ENCODE peak calls at places on chromosome 9, in ten cellular contexts. V is HuH-7; Z is activated CD4-positive, alpha-beta T cell treated with anti-CD3 and anti-CD28 coated beads, Interleukin-2, amount 10 ng/mL, durations not matched to agents 7 days and 5 days; H is stomach; M is ovary; L is foreskin keratinocyte; I is cardiac muscle cell; S is amniotic stem cell; G is activated naive CD8-positive, alpha-beta T cell treated with anti-CD3 and anti-CD28 coated beads for 36 hours; B is mesendoderm. T is an unnamed sample.

GRCh38 chr9:133429641-133430161 is 7.5 kb downstream of the ADAMTS13 start:
- DNase-seq in V (peak), Z (no peak), H (peak), M (no peak), L (no peak), I (peak), S (no peak), G (peak), B (peak), T (no peak)

GRCh38 chr9:121153642-121154041 is 48.0 kb downstream of the RAB14 start:
- DNase-seq in V (no peak), Z (no peak), H (no peak), M (no peak), L (no peak), I (no peak), S (no peak), G (no peak), B (no peak), T (no peak)

GRCh38 chr9:6827370-6827949 is 69.7 kb downstream of the KDM4C start:
- DNase-seq in V (peak), Z (peak), H (no peak), M (no peak), L (peak), I (peak), S (no peak), G (peak), B (peak), T (no peak)

GRCh38 chr9:115193777-115194176 is 75.8 kb upstream of the TNC start:
- DNase-seq in V (no peak), Z (no peak), H (no peak), M (no peak), L (no peak), I (no peak), S (no peak), G (no peak), B (no peak), T (no peak)

GRCh38 chr9:37550781-37551180 is 25.4 kb downstream of the FBXO10 start:
- DNase-seq in V (no peak), Z (no peak), H (no peak), M (no peak), L (no peak), I (peak), S (no peak), G (no peak), B (no peak), T (no peak)

GRCh38 chr9:21684831-21685362 is 117.5 kb upstream of the MTAP start:
- DNase-seq in V (no peak), Z (no peak), H (peak), M (no peak), L (peak), I (peak), S (no peak), G (peak), B (peak), T (no peak)

GRCh38 chr9:35820076-35820475 is 5.2 kb upstream of the HINT2 start:
- DNase-seq in V (no peak), Z (no peak), H (no peak), M (no peak), L (no peak), I (peak), S (peak), G (no peak), B (no peak), T (no peak)

GRCh38 chr9:12759767-12760166 is 15.1 kb upstream of the LURAP1L start:
- DNase-seq in V (no peak), Z (no peak), H (no peak), M (no peak), L (no peak), I (peak), S (no peak), G (no peak), B (no peak), T (no peak)

GRCh38 chr9:35001803-35002502 is 12.4 kb downstream of the DNAJB5 start:
- DNase-seq in V (no peak), Z (no peak), H (no peak), M (no peak), L (peak), I (no peak), S (no peak), G (peak), B (no peak), T (no peak)

GRCh38 chr9:131666779-131667178 is 73.1 kb downstream of the RAPGEF1 start:
- DNase-seq in V (no peak), Z (peak), H (no peak), M (no peak), L (no peak), I (no peak), S (no peak), G (no peak), B (no peak), T (no peak)

GRCh38 chr9:4207881-4208615 is 91.8 kb downstream of the GLIS3 start:
- DNase-seq in V (no peak), Z (no peak), H (no peak), M (no peak), L (no peak), I (peak), S (no peak), G (no peak), B (no peak), T (no peak)

GRCh38 chr9:80052830-80053229 is 481.1 kb downstream of the TLE4 start:
- DNase-seq in V (no peak), Z (no peak), H (no peak), M (no peak), L (no peak), I (no peak), S (no peak), G (no peak), B (no peak), T (no peak)

GRCh38 chr9:84003246-84003645 is 22.6 kb downstream of the RMI1 start:
- DNase-seq in V (no peak), Z (no peak), H (no peak), M (no peak), L (peak), I (no peak), S (no peak), G (no peak), B (no peak), T (no peak)

GRCh38 chr9:113397077-113397696 is 3.9 kb downstream of the ALAD start:
- DNase-seq in V (no peak), Z (no peak), H (no peak), M (no peak), L (no peak), I (no peak), S (no peak), G (no peak), B (no peak), T (no peak)

GRCh38 chr9:86315088-86315487 is 32.8 kb upstream of the ISCA1 start:
- DNase-seq in V (no peak), Z (no peak), H (no peak), M (no peak), L (no peak), I (peak), S (no peak), G (no peak), B (no peak), T (no peak)

GRCh38 chr9:5846080-5846479 is 13.2 kb upstream of the ERMP1 start:
- DNase-seq in V (no peak), Z (no peak), H (no peak), M (no peak), L (no peak), I (no peak), S (no peak), G (no peak), B (no peak), T (no peak)